ENCODE peak calls at places on chromosomes 11 and 22, in six cellular contexts. Y is A549, Q is endothelial cell of umbilical vein, W is GM12878, P is K562, B is HepG2. K is an unnamed sample.
A peak's percentile ranks its signal among the peaks of the same experiment; 100 is the strongest.

GRCh38 chr22:23838686-23839468 is at the start of gene DERL3:
- DNase-seq in Y (peak; percentile 71), Q (peak; percentile 98), W (peak; percentile 98), P (peak; percentile 91), B (no peak), K (peak; percentile 99)

GRCh38 chr11:75105462-75105925 is 8.8 kb upstream of the OR2AT4 start:
- DNase-seq in Y (no peak), Q (no peak), W (no peak), P (peak; percentile 83), B (peak; percentile 21), K (no peak)

GRCh38 chr22:26023104-26023775 is 146.0 kb upstream of the SEZ6L start:
- DNase-seq in Y (no peak), Q (no peak), W (no peak), P (no peak), B (no peak), K (no peak)

GRCh38 chr11:123434911-123435310 is 4.8 kb downstream of the GRAMD1B start:
- DNase-seq in Y (no peak), Q (no peak), W (no peak), P (no peak), B (no peak), K (no peak)

GRCh38 chr11:2898366-2899079 is 12.9 kb upstream of the CDKN1C start:
- DNase-seq in Y (no peak), Q (peak; percentile 88), W (no peak), P (no peak), B (peak; percentile 17), K (peak; percentile 93)

GRCh38 chr22:48354082-48354481 is 1473.6 kb downstream of the BRD1 start:
- DNase-seq in Y (peak; percentile 21), Q (no peak), W (no peak), P (no peak), B (no peak), K (no peak)

GRCh38 chr11:116866774-116867455 is 29.5 kb upstream of the APOA1 start:
- DNase-seq in Y (no peak), Q (no peak), W (no peak), P (no peak), B (no peak), K (no peak)

GRCh38 chr22:32309585-32310251 is 47.9 kb upstream of the RFPL3 start:
- DNase-seq in Y (no peak), Q (no peak), W (no peak), P (peak; percentile 29), B (no peak), K (no peak)

GRCh38 chr11:5369793-5370192 is 13.8 kb upstream of the OR51M1 start:
- DNase-seq in Y (peak; percentile 1), Q (peak; percentile 66), W (no peak), P (no peak), B (no peak), K (peak; percentile 16)

GRCh38 chr11:65894034-65894591 is 3.6 kb downstream of the CCDC85B start:
- DNase-seq in Y (no peak), Q (peak; percentile 52), W (no peak), P (no peak), B (no peak), K (no peak)

GRCh38 chr11:44071157-44071556 is 5.1 kb downstream of the ACCS start:
- DNase-seq in Y (no peak), Q (no peak), W (no peak), P (no peak), B (no peak), K (no peak)

GRCh38 chr11:110665689-110666465 is 46.4 kb downstream of the ARHGAP20 start:
- DNase-seq in Y (no peak), Q (no peak), W (no peak), P (no peak), B (no peak), K (no peak)

GRCh38 chr11:9886595-9886994 is 222.7 kb downstream of the SWAP70 start:
- DNase-seq in Y (no peak), Q (no peak), W (no peak), P (no peak), B (no peak), K (no peak)

GRCh38 chr11:46918778-46919513 is 596 bp upstream of the LRP4 start:
- DNase-seq in Y (no peak), Q (no peak), W (no peak), P (no peak), B (no peak), K (no peak)

GRCh38 chr11:57778318-57779037 is 16.9 kb downstream of the CTNND1 start:
- DNase-seq in Y (peak; percentile 88), Q (peak; percentile 100), W (no peak), P (peak; percentile 67), B (peak; percentile 99), K (peak; percentile 81)

GRCh38 chr22:44818727-44819126 is 66.4 kb downstream of the ARHGAP8 start:
- DNase-seq in Y (no peak), Q (no peak), W (no peak), P (no peak), B (no peak), K (no peak)

GRCh38 chr22:40111451-40111850 is 66.3 kb upstream of the TNRC6B start:
- DNase-seq in Y (no peak), Q (no peak), W (no peak), P (no peak), B (no peak), K (no peak)

GRCh38 chr11:128343870-128344269 is 243.5 kb downstream of the ETS1 start:
- DNase-seq in Y (no peak), Q (no peak), W (no peak), P (no peak), B (no peak), K (no peak)

GRCh38 chr11:35077709-35078695 is 61.0 kb upstream of the CD44 start:
- DNase-seq in Y (peak; percentile 39), Q (peak; percentile 76), W (peak; percentile 88), P (no peak), B (no peak), K (peak; percentile 87)

GRCh38 chr11:91164452-91164822 is 941.6 kb upstream of the CHORDC1 start:
- DNase-seq in Y (no peak), Q (no peak), W (no peak), P (no peak), B (no peak), K (no peak)

GRCh38 chr22:48902001-48902869 is 925.4 kb downstream of the BRD1 start:
- DNase-seq in Y (no peak), Q (no peak), W (no peak), P (no peak), B (no peak), K (no peak)

GRCh38 chr11:86874314-86875056 is 74.1 kb downstream of the PRSS23 start:
- DNase-seq in Y (no peak), Q (no peak), W (no peak), P (no peak), B (no peak), K (no peak)

GRCh38 chr11:3203221-3204043 is 15.2 kb downstream of the MRGPRG start:
- DNase-seq in Y (no peak), Q (no peak), W (no peak), P (no peak), B (no peak), K (peak; percentile 64)

GRCh38 chr22:27212617-27213177 is 555.3 kb downstream of the MIAT start:
- DNase-seq in Y (peak; percentile 41), Q (peak; percentile 96), W (no peak), P (no peak), B (no peak), K (peak; percentile 87)

GRCh38 chr11:127919206-127920000 is 668.0 kb downstream of the ETS1 start:
- DNase-seq in Y (no peak), Q (peak; percentile 6), W (no peak), P (no peak), B (no peak), K (peak; percentile 29)

GRCh38 chr11:47099213-47099917 is 77.3 kb downstream of the ARFGAP2 start:
- DNase-seq in Y (no peak), Q (peak; percentile 64), W (no peak), P (no peak), B (peak; percentile 76), K (no peak)

GRCh38 chr11:65657426-65657825 is 5.3 kb downstream of the RELA start:
- DNase-seq in Y (no peak), Q (no peak), W (no peak), P (no peak), B (no peak), K (no peak)

DNA sequence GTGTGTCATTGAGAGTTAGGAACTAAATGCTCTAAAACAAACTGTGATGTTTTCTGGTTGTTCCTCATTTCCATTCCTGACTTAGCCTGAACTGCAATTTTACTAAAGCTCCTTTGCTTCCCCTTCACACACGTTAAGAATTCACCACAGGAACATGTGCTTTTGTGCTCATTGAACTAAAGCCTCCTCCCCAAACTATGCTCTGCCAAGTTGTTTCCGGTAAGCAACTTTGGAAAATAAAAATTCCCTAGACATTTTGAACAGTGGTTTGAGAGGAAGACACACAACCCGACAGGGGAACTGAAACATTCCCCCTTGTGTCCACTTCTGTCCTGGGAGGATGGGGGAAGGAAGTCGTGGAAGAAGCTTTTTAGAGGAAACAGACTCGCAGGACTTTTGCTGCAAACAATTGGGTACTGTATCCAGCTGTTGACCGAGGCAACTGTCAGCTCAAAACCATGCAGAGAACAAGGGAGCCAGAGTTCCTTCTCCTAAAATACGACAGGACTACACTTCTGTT is 66.9 kb downstream of the GAB2 start:
- DNase-seq in Y (no peak), Q (peak; percentile 57), W (peak; percentile 26), P (no peak), B (no peak), K (peak; percentile 90)
- H3K4me3 ChIP-seq in Y (no peak overlapping the region), Q (no peak overlapping the region), W (peak overlapping the region; percentile 18), P (peak overlapping the region; percentile 21), B (no peak overlapping the region), K (peak overlapping the region; percentile 62)

GRCh38 chr11:55172734-55173415 is 89.1 kb upstream of the TRIM48 start:
- DNase-seq in Y (no peak), Q (no peak), W (no peak), P (no peak), B (no peak), K (no peak)
- TF ChIP-seq MYC in Y (no peak), Q (no peak), W (no peak), P (no peak), B (no peak), K (no peak)

GRCh38 chr22:39021552-39022250 is 774 bp downstream of the APOBEC3D start:
- DNase-seq in Y (no peak), Q (no peak), W (no peak), P (no peak), B (no peak), K (no peak)
- H3K4me3 ChIP-seq in Y (no peak overlapping the region), Q (peak overlapping the region; percentile 23), W (peak overlapping the region; percentile 88), P (peak overlapping the region; percentile 60), B (peak overlapping the region; percentile 23), K (peak overlapping the region; percentile 48)

GRCh38 chr11:84824624-84825023 is 802.5 kb downstream of the DLG2 start:
- DNase-seq in Y (no peak), Q (no peak), W (no peak), P (no peak), B (no peak), K (peak; percentile 56)

GRCh38 chr11:84819561-84819960 is 807.6 kb downstream of the DLG2 start:
- DNase-seq in Y (no peak), Q (no peak), W (no peak), P (no peak), B (no peak), K (no peak)

GRCh38 chr11:84817998-84818397 is 809.1 kb downstream of the DLG2 start:
- DNase-seq in Y (no peak), Q (no peak), W (no peak), P (no peak), B (no peak), K (no peak)

DNA sequence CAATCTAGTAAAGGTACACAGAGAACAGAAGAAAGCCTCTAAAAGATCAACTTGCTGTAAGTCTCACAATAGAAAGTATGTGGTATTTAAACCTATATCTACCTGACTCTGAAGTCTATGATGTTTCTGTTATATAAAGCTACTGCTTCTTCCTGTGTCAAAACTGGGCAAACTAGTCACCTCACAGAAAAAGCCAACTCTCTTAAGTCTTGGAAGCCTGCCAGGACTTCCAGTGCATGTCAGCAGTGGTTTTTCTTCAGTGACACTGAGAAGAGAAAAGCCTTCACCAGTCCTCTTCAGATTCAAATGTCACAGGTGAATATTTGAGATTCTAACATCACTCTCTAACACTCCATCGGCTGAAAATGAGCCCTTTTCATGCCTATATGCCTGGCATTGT is 808.0 kb downstream of the DLG2 start:
- DNase-seq in Y (no peak), Q (no peak), W (no peak), P (no peak), B (no peak), K (no peak)
- TF ChIP-seq MYC in Y (no peak), Q (no peak), W (no peak), P (no peak), B (no peak), K (no peak)